ENCODE peak calls at places on chromosomes 3 and 15, in eight cellular contexts. One of them, this sample, is unnamed.

GRCh38 chr3:116001063-116001765 is 377.9 kb downstream of the GAP43 start:
- DNase-seq in activated T-cell treated with anti-CD3 and anti-CD28 coated beads, Interleukin-2, amount 50 U/mL, for 24 hours: no peak
- DNase-seq in AG09309: no peak
- DNase-seq in stimulated activated CD8-positive, alpha-beta memory T cell treated with anti-CD3 and anti-CD28 coated beads, Interleukin-7, amount 100 ng/mL, for 1 hour: no peak
- DNase-seq in GM23338: no peak
- DNase-seq in NCI-H2171 treated with DMSO at 0.1 percent for 48 hours: no peak
- DNase-seq in WTC11: no peak
- DNase-seq in OCI-M1: no peak
- DNase-seq in this sample: no peak

GRCh38 chr3:67884345-67884744 is 229.9 kb upstream of the SUCLG2 start:
- DNase-seq in NCI-H2171 treated with DMSO at 0.1 percent for 48 hours: no peak
- DNase-seq in stimulated activated CD8-positive, alpha-beta memory T cell treated with anti-CD3 and anti-CD28 coated beads, Interleukin-7, amount 100 ng/mL, for 1 hour: no peak
- DNase-seq in activated T-cell treated with anti-CD3 and anti-CD28 coated beads, Interleukin-2, amount 50 U/mL, for 24 hours: no peak
- DNase-seq in GM23338: no peak
- DNase-seq in AG09309: no peak
- DNase-seq in OCI-M1: no peak
- DNase-seq in WTC11: no peak
- DNase-seq in this sample: no peak

GRCh38 chr3:104763007-104763406 is 603.7 kb upstream of the ALCAM start:
- DNase-seq in WTC11: no peak
- DNase-seq in NCI-H2171 treated with DMSO at 0.1 percent for 48 hours: no peak
- DNase-seq in AG09309: no peak
- DNase-seq in OCI-M1: no peak
- DNase-seq in activated T-cell treated with anti-CD3 and anti-CD28 coated beads, Interleukin-2, amount 50 U/mL, for 24 hours: no peak
- DNase-seq in GM23338: peak; percentile 14
- DNase-seq in stimulated activated CD8-positive, alpha-beta memory T cell treated with anti-CD3 and anti-CD28 coated beads, Interleukin-7, amount 100 ng/mL, for 1 hour: no peak
- DNase-seq in this sample: no peak

GRCh38 chr3:197125601-197126000 is 96.0 kb upstream of the MELTF start:
- DNase-seq in OCI-M1: no peak
- DNase-seq in activated T-cell treated with anti-CD3 and anti-CD28 coated beads, Interleukin-2, amount 50 U/mL, for 24 hours: no peak
- DNase-seq in AG09309: peak; percentile 10
- DNase-seq in WTC11: no peak
- DNase-seq in NCI-H2171 treated with DMSO at 0.1 percent for 48 hours: no peak
- DNase-seq in stimulated activated CD8-positive, alpha-beta memory T cell treated with anti-CD3 and anti-CD28 coated beads, Interleukin-7, amount 100 ng/mL, for 1 hour: no peak
- DNase-seq in GM23338: no peak
- DNase-seq in this sample: no peak

GRCh38 chr3:114404590-114404989 is 110.8 kb downstream of the TIGIT start:
- DNase-seq in OCI-M1: no peak
- DNase-seq in GM23338: no peak
- DNase-seq in activated T-cell treated with anti-CD3 and anti-CD28 coated beads, Interleukin-2, amount 50 U/mL, for 24 hours: no peak
- DNase-seq in AG09309: no peak
- DNase-seq in WTC11: no peak
- DNase-seq in NCI-H2171 treated with DMSO at 0.1 percent for 48 hours: peak; percentile 48
- DNase-seq in stimulated activated CD8-positive, alpha-beta memory T cell treated with anti-CD3 and anti-CD28 coated beads, Interleukin-7, amount 100 ng/mL, for 1 hour: no peak
- DNase-seq in this sample: no peak

GRCh38 chr3:162538906-162539305 is 1042.3 kb downstream of the OTOL1 start:
- DNase-seq in stimulated activated CD8-positive, alpha-beta memory T cell treated with anti-CD3 and anti-CD28 coated beads, Interleukin-7, amount 100 ng/mL, for 1 hour: no peak
- DNase-seq in WTC11: no peak
- DNase-seq in NCI-H2171 treated with DMSO at 0.1 percent for 48 hours: no peak
- DNase-seq in OCI-M1: no peak
- DNase-seq in GM23338: no peak
- DNase-seq in activated T-cell treated with anti-CD3 and anti-CD28 coated beads, Interleukin-2, amount 50 U/mL, for 24 hours: no peak
- DNase-seq in AG09309: no peak
- DNase-seq in this sample: no peak

GRCh38 chr15:86213420-86213819 is 133.7 kb downstream of the AGBL1 start:
- DNase-seq in stimulated activated CD8-positive, alpha-beta memory T cell treated with anti-CD3 and anti-CD28 coated beads, Interleukin-7, amount 100 ng/mL, for 1 hour: no peak
- DNase-seq in WTC11: no peak
- DNase-seq in GM23338: peak; percentile 49
- DNase-seq in OCI-M1: no peak
- DNase-seq in NCI-H2171 treated with DMSO at 0.1 percent for 48 hours: no peak
- DNase-seq in activated T-cell treated with anti-CD3 and anti-CD28 coated beads, Interleukin-2, amount 50 U/mL, for 24 hours: no peak
- DNase-seq in AG09309: no peak
- DNase-seq in this sample: no peak

GRCh38 chr3:155079795-155080546 is at the start of gene MME:
- DNase-seq in stimulated activated CD8-positive, alpha-beta memory T cell treated with anti-CD3 and anti-CD28 coated beads, Interleukin-7, amount 100 ng/mL, for 1 hour: no peak
- DNase-seq in GM23338: peak; percentile 94
- DNase-seq in OCI-M1: no peak
- DNase-seq in NCI-H2171 treated with DMSO at 0.1 percent for 48 hours: no peak
- DNase-seq in activated T-cell treated with anti-CD3 and anti-CD28 coated beads, Interleukin-2, amount 50 U/mL, for 24 hours: no peak
- DNase-seq in WTC11: peak; percentile 82
- DNase-seq in AG09309: peak; percentile 45
- DNase-seq in this sample: no peak

GRCh38 chr15:50241684-50242450 is 23.7 kb downstream of the HDC start:
- DNase-seq in NCI-H2171 treated with DMSO at 0.1 percent for 48 hours: no peak
- DNase-seq in AG09309: no peak
- DNase-seq in OCI-M1: peak; percentile 36
- DNase-seq in stimulated activated CD8-positive, alpha-beta memory T cell treated with anti-CD3 and anti-CD28 coated beads, Interleukin-7, amount 100 ng/mL, for 1 hour: no peak
- DNase-seq in GM23338: no peak
- DNase-seq in activated T-cell treated with anti-CD3 and anti-CD28 coated beads, Interleukin-2, amount 50 U/mL, for 24 hours: no peak
- DNase-seq in WTC11: no peak
- DNase-seq in this sample: no peak

GRCh38 chr15:38651328-38652038 is 86.9 kb upstream of the RASGRP1 start:
- DNase-seq in WTC11: no peak
- DNase-seq in AG09309: no peak
- DNase-seq in OCI-M1: no peak
- DNase-seq in NCI-H2171 treated with DMSO at 0.1 percent for 48 hours: no peak
- DNase-seq in stimulated activated CD8-positive, alpha-beta memory T cell treated with anti-CD3 and anti-CD28 coated beads, Interleukin-7, amount 100 ng/mL, for 1 hour: no peak
- DNase-seq in activated T-cell treated with anti-CD3 and anti-CD28 coated beads, Interleukin-2, amount 50 U/mL, for 24 hours: no peak
- DNase-seq in GM23338: peak; percentile 11
- DNase-seq in this sample: peak; percentile 74

GRCh38 chr3:184361532-184361931 is at the start of the genes CLCN2 and POLR2H:
- DNase-seq in OCI-M1: peak; percentile 59
- DNase-seq in NCI-H2171 treated with DMSO at 0.1 percent for 48 hours: peak; percentile 63
- DNase-seq in AG09309: no peak
- DNase-seq in stimulated activated CD8-positive, alpha-beta memory T cell treated with anti-CD3 and anti-CD28 coated beads, Interleukin-7, amount 100 ng/mL, for 1 hour: no peak
- DNase-seq in WTC11: peak; percentile 70
- DNase-seq in GM23338: peak; percentile 80
- DNase-seq in activated T-cell treated with anti-CD3 and anti-CD28 coated beads, Interleukin-2, amount 50 U/mL, for 24 hours: no peak
- DNase-seq in this sample: peak; percentile 36

GRCh38 chr3:193764959-193765358 is 172.0 kb downstream of the OPA1 start:
- DNase-seq in OCI-M1: no peak
- DNase-seq in activated T-cell treated with anti-CD3 and anti-CD28 coated beads, Interleukin-2, amount 50 U/mL, for 24 hours: no peak
- DNase-seq in WTC11: no peak
- DNase-seq in NCI-H2171 treated with DMSO at 0.1 percent for 48 hours: no peak
- DNase-seq in stimulated activated CD8-positive, alpha-beta memory T cell treated with anti-CD3 and anti-CD28 coated beads, Interleukin-7, amount 100 ng/mL, for 1 hour: no peak
- DNase-seq in AG09309: no peak
- DNase-seq in GM23338: no peak
- DNase-seq in this sample: no peak

GRCh38 chr15:70480196-70480856 is 283.0 kb downstream of the UACA start:
- DNase-seq in stimulated activated CD8-positive, alpha-beta memory T cell treated with anti-CD3 and anti-CD28 coated beads, Interleukin-7, amount 100 ng/mL, for 1 hour: peak; percentile 31
- DNase-seq in activated T-cell treated with anti-CD3 and anti-CD28 coated beads, Interleukin-2, amount 50 U/mL, for 24 hours: peak; percentile 78
- DNase-seq in AG09309: no peak
- DNase-seq in OCI-M1: peak; percentile 70
- DNase-seq in WTC11: no peak
- DNase-seq in NCI-H2171 treated with DMSO at 0.1 percent for 48 hours: no peak
- DNase-seq in GM23338: no peak
- DNase-seq in this sample: peak; percentile 61

GRCh38 chr15:101501703-101502373 is 12.3 kb upstream of the PCSK6 start:
- DNase-seq in OCI-M1: peak; percentile 5
- DNase-seq in activated T-cell treated with anti-CD3 and anti-CD28 coated beads, Interleukin-2, amount 50 U/mL, for 24 hours: peak; percentile 71
- DNase-seq in stimulated activated CD8-positive, alpha-beta memory T cell treated with anti-CD3 and anti-CD28 coated beads, Interleukin-7, amount 100 ng/mL, for 1 hour: peak; percentile 5
- DNase-seq in GM23338: peak; percentile 87
- DNase-seq in AG09309: no peak
- DNase-seq in WTC11: peak; percentile 66
- DNase-seq in NCI-H2171 treated with DMSO at 0.1 percent for 48 hours: peak; percentile 38
- DNase-seq in this sample: peak; percentile 37

GRCh38 chr3:83928391-83928790 is 1030.4 kb upstream of the CADM2 start:
- DNase-seq in activated T-cell treated with anti-CD3 and anti-CD28 coated beads, Interleukin-2, amount 50 U/mL, for 24 hours: no peak
- DNase-seq in AG09309: no peak
- DNase-seq in OCI-M1: peak; percentile 56
- DNase-seq in stimulated activated CD8-positive, alpha-beta memory T cell treated with anti-CD3 and anti-CD28 coated beads, Interleukin-7, amount 100 ng/mL, for 1 hour: no peak
- DNase-seq in NCI-H2171 treated with DMSO at 0.1 percent for 48 hours: no peak
- DNase-seq in WTC11: peak; percentile 36
- DNase-seq in GM23338: peak; percentile 87
- DNase-seq in this sample: no peak

GRCh38 chr15:64697911-64698369 is 77.4 kb downstream of the RBPMS2 start:
- DNase-seq in stimulated activated CD8-positive, alpha-beta memory T cell treated with anti-CD3 and anti-CD28 coated beads, Interleukin-7, amount 100 ng/mL, for 1 hour: no peak
- DNase-seq in WTC11: no peak
- DNase-seq in NCI-H2171 treated with DMSO at 0.1 percent for 48 hours: no peak
- DNase-seq in GM23338: no peak
- DNase-seq in AG09309: no peak
- DNase-seq in activated T-cell treated with anti-CD3 and anti-CD28 coated beads, Interleukin-2, amount 50 U/mL, for 24 hours: peak; percentile 65
- DNase-seq in OCI-M1: peak; percentile 17
- DNase-seq in this sample: no peak

GRCh38 chr3:13138566-13139145 is 65.4 kb upstream of the IQSEC1 start:
- DNase-seq in activated T-cell treated with anti-CD3 and anti-CD28 coated beads, Interleukin-2, amount 50 U/mL, for 24 hours: no peak
- DNase-seq in OCI-M1: no peak
- DNase-seq in AG09309: no peak
- DNase-seq in WTC11: no peak
- DNase-seq in NCI-H2171 treated with DMSO at 0.1 percent for 48 hours: no peak
- DNase-seq in GM23338: no peak
- DNase-seq in stimulated activated CD8-positive, alpha-beta memory T cell treated with anti-CD3 and anti-CD28 coated beads, Interleukin-7, amount 100 ng/mL, for 1 hour: no peak
- DNase-seq in this sample: no peak

GRCh38 chr15:101613130-101614000 is 38.8 kb downstream of the TM2D3 start:
- DNase-seq in stimulated activated CD8-positive, alpha-beta memory T cell treated with anti-CD3 and anti-CD28 coated beads, Interleukin-7, amount 100 ng/mL, for 1 hour: no peak
- DNase-seq in AG09309: no peak
- DNase-seq in activated T-cell treated with anti-CD3 and anti-CD28 coated beads, Interleukin-2, amount 50 U/mL, for 24 hours: no peak
- DNase-seq in NCI-H2171 treated with DMSO at 0.1 percent for 48 hours: peak; percentile 88
- DNase-seq in WTC11: no peak
- DNase-seq in OCI-M1: no peak
- DNase-seq in GM23338: no peak
- DNase-seq in this sample: no peak

GRCh38 chr3:13822042-13822441 is 57.8 kb downstream of the WNT7A start:
- DNase-seq in GM23338: no peak
- DNase-seq in OCI-M1: no peak
- DNase-seq in stimulated activated CD8-positive, alpha-beta memory T cell treated with anti-CD3 and anti-CD28 coated beads, Interleukin-7, amount 100 ng/mL, for 1 hour: no peak
- DNase-seq in AG09309: no peak
- DNase-seq in activated T-cell treated with anti-CD3 and anti-CD28 coated beads, Interleukin-2, amount 50 U/mL, for 24 hours: no peak
- DNase-seq in NCI-H2171 treated with DMSO at 0.1 percent for 48 hours: no peak
- DNase-seq in WTC11: no peak
- DNase-seq in this sample: no peak

GRCh38 chr3:49276475-49277356 is at the start of gene C3orf62:
- DNase-seq in activated T-cell treated with anti-CD3 and anti-CD28 coated beads, Interleukin-2, amount 50 U/mL, for 24 hours: peak; percentile 86
- DNase-seq in WTC11: peak; percentile 89
- DNase-seq in OCI-M1: peak; percentile 71
- DNase-seq in NCI-H2171 treated with DMSO at 0.1 percent for 48 hours: peak; percentile 19
- DNase-seq in GM23338: peak; percentile 94
- DNase-seq in AG09309: peak; percentile 38
- DNase-seq in stimulated activated CD8-positive, alpha-beta memory T cell treated with anti-CD3 and anti-CD28 coated beads, Interleukin-7, amount 100 ng/mL, for 1 hour: peak; percentile 39
- DNase-seq in this sample: peak; percentile 56

GRCh38 chr3:50050361-50050760 is 38.4 kb upstream of the RBM5 start:
- DNase-seq in stimulated activated CD8-positive, alpha-beta memory T cell treated with anti-CD3 and anti-CD28 coated beads, Interleukin-7, amount 100 ng/mL, for 1 hour: no peak
- DNase-seq in activated T-cell treated with anti-CD3 and anti-CD28 coated beads, Interleukin-2, amount 50 U/mL, for 24 hours: no peak
- DNase-seq in OCI-M1: no peak
- DNase-seq in GM23338: no peak
- DNase-seq in WTC11: no peak
- DNase-seq in AG09309: peak; percentile 52
- DNase-seq in NCI-H2171 treated with DMSO at 0.1 percent for 48 hours: no peak
- DNase-seq in this sample: no peak

GRCh38 chr15:37940886-37941285 is 6.4 kb downstream of the TMCO5A start:
- DNase-seq in WTC11: no peak
- DNase-seq in AG09309: no peak
- DNase-seq in OCI-M1: no peak
- DNase-seq in GM23338: peak; percentile 17
- DNase-seq in NCI-H2171 treated with DMSO at 0.1 percent for 48 hours: no peak
- DNase-seq in stimulated activated CD8-positive, alpha-beta memory T cell treated with anti-CD3 and anti-CD28 coated beads, Interleukin-7, amount 100 ng/mL, for 1 hour: no peak
- DNase-seq in activated T-cell treated with anti-CD3 and anti-CD28 coated beads, Interleukin-2, amount 50 U/mL, for 24 hours: no peak
- DNase-seq in this sample: no peak

GRCh38 chr15:48355377-48355776 is 24.1 kb downstream of the DUT start:
- DNase-seq in activated T-cell treated with anti-CD3 and anti-CD28 coated beads, Interleukin-2, amount 50 U/mL, for 24 hours: no peak
- DNase-seq in GM23338: no peak
- DNase-seq in NCI-H2171 treated with DMSO at 0.1 percent for 48 hours: no peak
- DNase-seq in stimulated activated CD8-positive, alpha-beta memory T cell treated with anti-CD3 and anti-CD28 coated beads, Interleukin-7, amount 100 ng/mL, for 1 hour: no peak
- DNase-seq in WTC11: no peak
- DNase-seq in AG09309: peak; percentile 81
- DNase-seq in OCI-M1: no peak
- DNase-seq in this sample: no peak

GRCh38 chr15:70096215-70096974 is 1.3 kb downstream of the TLE3 start:
- DNase-seq in OCI-M1: peak; percentile 73
- DNase-seq in stimulated activated CD8-positive, alpha-beta memory T cell treated with anti-CD3 and anti-CD28 coated beads, Interleukin-7, amount 100 ng/mL, for 1 hour: peak; percentile 10
- DNase-seq in AG09309: no peak
- DNase-seq in GM23338: no peak
- DNase-seq in NCI-H2171 treated with DMSO at 0.1 percent for 48 hours: peak; percentile 55
- DNase-seq in activated T-cell treated with anti-CD3 and anti-CD28 coated beads, Interleukin-2, amount 50 U/mL, for 24 hours: peak; percentile 79
- DNase-seq in WTC11: peak; percentile 31
- DNase-seq in this sample: peak; percentile 74

GRCh38 chr3:172648736-172649135 is 62.1 kb downstream of the NCEH1 start:
- DNase-seq in activated T-cell treated with anti-CD3 and anti-CD28 coated beads, Interleukin-2, amount 50 U/mL, for 24 hours: no peak
- DNase-seq in WTC11: no peak
- DNase-seq in GM23338: no peak
- DNase-seq in AG09309: no peak
- DNase-seq in NCI-H2171 treated with DMSO at 0.1 percent for 48 hours: peak; percentile 32
- DNase-seq in stimulated activated CD8-positive, alpha-beta memory T cell treated with anti-CD3 and anti-CD28 coated beads, Interleukin-7, amount 100 ng/mL, for 1 hour: no peak
- DNase-seq in OCI-M1: no peak
- DNase-seq in this sample: no peak

GRCh38 chr3:30747771-30748281 is 141.4 kb downstream of the TGFBR2 start:
- DNase-seq in AG09309: peak; percentile 28
- DNase-seq in stimulated activated CD8-positive, alpha-beta memory T cell treated with anti-CD3 and anti-CD28 coated beads, Interleukin-7, amount 100 ng/mL, for 1 hour: no peak
- DNase-seq in OCI-M1: peak; percentile 91
- DNase-seq in activated T-cell treated with anti-CD3 and anti-CD28 coated beads, Interleukin-2, amount 50 U/mL, for 24 hours: no peak
- DNase-seq in GM23338: peak; percentile 70
- DNase-seq in NCI-H2171 treated with DMSO at 0.1 percent for 48 hours: peak; percentile 15
- DNase-seq in WTC11: no peak
- DNase-seq in this sample: no peak

GRCh38 chr3:177960722-177961121 is 575.5 kb upstream of the KCNMB2 start:
- DNase-seq in NCI-H2171 treated with DMSO at 0.1 percent for 48 hours: no peak
- DNase-seq in stimulated activated CD8-positive, alpha-beta memory T cell treated with anti-CD3 and anti-CD28 coated beads, Interleukin-7, amount 100 ng/mL, for 1 hour: no peak
- DNase-seq in OCI-M1: no peak
- DNase-seq in WTC11: no peak
- DNase-seq in GM23338: no peak
- DNase-seq in activated T-cell treated with anti-CD3 and anti-CD28 coated beads, Interleukin-2, amount 50 U/mL, for 24 hours: no peak
- DNase-seq in AG09309: no peak
- DNase-seq in this sample: no peak

GRCh38 chr3:57890874-57891273 is 117.3 kb upstream of the FLNB start:
- DNase-seq in GM23338: no peak
- DNase-seq in NCI-H2171 treated with DMSO at 0.1 percent for 48 hours: no peak
- DNase-seq in WTC11: no peak
- DNase-seq in AG09309: no peak
- DNase-seq in stimulated activated CD8-positive, alpha-beta memory T cell treated with anti-CD3 and anti-CD28 coated beads, Interleukin-7, amount 100 ng/mL, for 1 hour: no peak
- DNase-seq in activated T-cell treated with anti-CD3 and anti-CD28 coated beads, Interleukin-2, amount 50 U/mL, for 24 hours: no peak
- DNase-seq in OCI-M1: no peak
- DNase-seq in this sample: no peak

GRCh38 chr3:146747051-146747450 is 141.9 kb upstream of the PLSCR5 start:
- DNase-seq in stimulated activated CD8-positive, alpha-beta memory T cell treated with anti-CD3 and anti-CD28 coated beads, Interleukin-7, amount 100 ng/mL, for 1 hour: no peak
- DNase-seq in OCI-M1: no peak
- DNase-seq in AG09309: no peak
- DNase-seq in activated T-cell treated with anti-CD3 and anti-CD28 coated beads, Interleukin-2, amount 50 U/mL, for 24 hours: no peak
- DNase-seq in NCI-H2171 treated with DMSO at 0.1 percent for 48 hours: no peak
- DNase-seq in GM23338: no peak
- DNase-seq in WTC11: no peak
- DNase-seq in this sample: no peak

GRCh38 chr15:89130194-89130593 is 41.9 kb downstream of the ABHD2 start:
- DNase-seq in AG09309: no peak
- DNase-seq in GM23338: no peak
- DNase-seq in OCI-M1: peak; percentile 79
- DNase-seq in WTC11: no peak
- DNase-seq in stimulated activated CD8-positive, alpha-beta memory T cell treated with anti-CD3 and anti-CD28 coated beads, Interleukin-7, amount 100 ng/mL, for 1 hour: peak; percentile 29
- DNase-seq in NCI-H2171 treated with DMSO at 0.1 percent for 48 hours: no peak
- DNase-seq in activated T-cell treated with anti-CD3 and anti-CD28 coated beads, Interleukin-2, amount 50 U/mL, for 24 hours: no peak
- DNase-seq in this sample: no peak

GRCh38 chr3:105899528-105899927 is 30.7 kb upstream of the CBLB start:
- DNase-seq in OCI-M1: peak; percentile 14
- DNase-seq in stimulated activated CD8-positive, alpha-beta memory T cell treated with anti-CD3 and anti-CD28 coated beads, Interleukin-7, amount 100 ng/mL, for 1 hour: no peak
- DNase-seq in WTC11: no peak
- DNase-seq in NCI-H2171 treated with DMSO at 0.1 percent for 48 hours: no peak
- DNase-seq in activated T-cell treated with anti-CD3 and anti-CD28 coated beads, Interleukin-2, amount 50 U/mL, for 24 hours: no peak
- DNase-seq in GM23338: no peak
- DNase-seq in AG09309: peak; percentile 57
- DNase-seq in this sample: no peak

This sample was measured in CD4-positive, alpha-beta memory T cell.